ENCODE peak calls at places on chromosomes 2 and 18, in eight cellular contexts. M is SJSA1, V is right cardiac atrium, C is GM23248, Z is trophoblast cell, O is psoas muscle, T is kidney, Y is left lung. N is an unnamed sample.

GRCh38 chr2:119649364-119649917 is 29.6 kb upstream of the TMEM177 start:
- DNase-seq in M (no peak), V (no peak), C (peak; percentile 36), Z (no peak), O (no peak), T (no peak), Y (no peak), N (no peak)

GRCh38 chr2:184769686-184770085 is 171.4 kb downstream of the ZNF804A start:
- DNase-seq in M (no peak), V (no peak), C (no peak), Z (no peak), O (no peak), T (no peak), Y (no peak), N (no peak)

GRCh38 chr2:215107229-215108056 is 31.0 kb downstream of the ABCA12 start:
- DNase-seq in M (no peak), V (no peak), C (no peak), Z (peak; percentile 82), O (no peak), T (no peak), Y (no peak), N (no peak)

GRCh38 chr2:176638167-176639015 is 369.1 kb downstream of the MTX2 start:
- DNase-seq in M (peak; percentile 77), V (peak; percentile 89), C (peak; percentile 91), Z (peak; percentile 10), O (peak; percentile 83), T (peak; percentile 91), Y (peak; percentile 38), N (peak; percentile 77)

GRCh38 chr18:63095768-63096167 is 223.8 kb downstream of the BCL2 start:
- DNase-seq in M (no peak), V (no peak), C (no peak), Z (no peak), O (no peak), T (no peak), Y (no peak), N (no peak)

GRCh38 chr2:42095923-42096408 is 48.1 kb downstream of the PKDCC start:
- DNase-seq in M (peak; percentile 67), V (peak; percentile 90), C (peak; percentile 84), Z (peak; percentile 70), O (peak; percentile 81), T (no peak), Y (peak; percentile 76), N (peak; percentile 86)

GRCh38 chr18:12455511-12455910 is 47.8 kb downstream of the PRELID3A start:
- DNase-seq in M (peak; percentile 22), V (no peak), C (peak; percentile 6), Z (no peak), O (no peak), T (no peak), Y (no peak), N (no peak)

GRCh38 chr2:194104687-194105086 is 1552.3 kb upstream of the SLC39A10 start:
- DNase-seq in M (no peak), V (no peak), C (no peak), Z (no peak), O (no peak), T (no peak), Y (no peak), N (no peak)

GRCh38 chr18:10514082-10514481 is 11.7 kb upstream of the NAPG start:
- DNase-seq in M (no peak), V (no peak), C (no peak), Z (no peak), O (peak; percentile 61), T (no peak), Y (no peak), N (no peak)

GRCh38 chr18:10514621-10515020 is 11.2 kb upstream of the NAPG start:
- DNase-seq in M (no peak), V (no peak), C (no peak), Z (no peak), O (no peak), T (no peak), Y (no peak), N (no peak)

GRCh38 chr18:10515456-10515855 is 10.4 kb upstream of the NAPG start:
- DNase-seq in M (no peak), V (no peak), C (no peak), Z (no peak), O (no peak), T (no peak), Y (no peak), N (no peak)

GRCh38 chr18:10518595-10519273 is 7.1 kb upstream of the NAPG start:
- DNase-seq in M (no peak), V (peak; percentile 78), C (peak; percentile 56), Z (no peak), O (peak; percentile 74), T (peak; percentile 80), Y (no peak), N (peak; percentile 27)

DNA sequence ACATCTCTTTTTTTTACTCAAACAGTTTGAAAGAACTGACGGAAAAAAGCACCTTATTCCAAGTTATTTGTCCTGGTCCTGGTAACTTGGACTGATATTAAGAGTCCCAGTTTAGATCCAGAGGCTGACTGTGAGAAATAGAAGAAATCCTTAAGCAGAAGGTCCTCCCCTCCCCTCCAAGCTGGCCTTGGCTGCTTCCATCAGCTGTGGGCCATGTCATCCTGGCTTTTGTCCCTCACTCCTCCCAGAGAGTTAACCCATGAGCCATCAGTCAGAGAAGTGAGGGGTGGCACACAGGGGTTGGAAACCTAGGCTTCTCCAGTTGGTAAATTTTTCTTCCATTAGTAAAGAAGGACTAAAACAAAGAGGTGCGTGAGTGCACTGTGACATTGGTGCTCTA is 9.7 kb upstream of the NAPG start:
- DNase-seq in M (no peak), V (peak; percentile 62), C (no peak), Z (no peak), O (no peak), T (no peak), Y (no peak), N (no peak)
- H3K27ac ChIP-seq in M (no peak overlapping the region), V (no peak overlapping the region), C (no peak overlapping the region), Z (no peak overlapping the region), O (no peak overlapping the region), T (no peak overlapping the region), Y (no peak overlapping the region), N (no peak overlapping the region)

GRCh38 chr2:104846955-104847820 is 6.7 kb upstream of the POU3F3 start:
- DNase-seq in M (no peak), V (no peak), C (no peak), Z (no peak), O (no peak), T (no peak), Y (no peak), N (no peak)

GRCh38 chr2:104847821-104848160 is 6.1 kb upstream of the POU3F3 start:
- DNase-seq in M (no peak), V (no peak), C (no peak), Z (no peak), O (no peak), T (no peak), Y (no peak), N (no peak)

GRCh38 chr2:104844813-104845551 is 8.9 kb upstream of the POU3F3 start:
- DNase-seq in M (no peak), V (no peak), C (no peak), Z (no peak), O (no peak), T (peak; percentile 81), Y (no peak), N (no peak)

GRCh38 chr2:104846182-104846954 is 7.5 kb upstream of the POU3F3 start:
- DNase-seq in M (no peak), V (no peak), C (no peak), Z (no peak), O (no peak), T (no peak), Y (no peak), N (no peak)

DNA sequence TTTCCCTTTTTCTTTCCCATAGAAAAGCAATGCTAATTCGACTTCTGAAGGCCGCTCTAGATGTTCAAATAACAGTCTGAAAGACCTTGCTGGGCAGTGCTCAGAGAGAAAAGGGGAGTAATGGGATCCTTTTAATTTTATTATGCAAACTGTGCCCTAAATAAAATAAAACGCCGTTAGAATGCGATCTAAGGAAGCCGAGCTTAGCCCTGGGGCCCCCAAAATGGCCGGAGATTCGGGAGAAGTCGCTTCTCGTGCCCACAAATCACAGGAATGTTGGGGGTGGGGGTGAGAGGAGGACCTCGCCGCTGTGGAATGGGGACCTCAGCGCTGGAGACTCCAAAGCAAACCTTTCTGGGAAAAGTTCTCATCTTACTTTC is 8.4 kb upstream of the POU3F3 start:
- DNase-seq in M (no peak), V (no peak), C (no peak), Z (no peak), O (no peak), T (no peak), Y (no peak), N (no peak)
- H3K4me1 ChIP-seq in M (no peaks in the 10 kb centered on the region), V (no peaks in the 10 kb centered on the region), C (no peaks in the 10 kb centered on the region), Z (peaks cover 20% of the 10 kb centered on the region), O (peaks cover 10% of the 10 kb centered on the region), T (no peaks in the 10 kb centered on the region), Y (peaks cover 35% of the 10 kb centered on the region), N (peaks cover 31% of the 10 kb centered on the region)

DNA sequence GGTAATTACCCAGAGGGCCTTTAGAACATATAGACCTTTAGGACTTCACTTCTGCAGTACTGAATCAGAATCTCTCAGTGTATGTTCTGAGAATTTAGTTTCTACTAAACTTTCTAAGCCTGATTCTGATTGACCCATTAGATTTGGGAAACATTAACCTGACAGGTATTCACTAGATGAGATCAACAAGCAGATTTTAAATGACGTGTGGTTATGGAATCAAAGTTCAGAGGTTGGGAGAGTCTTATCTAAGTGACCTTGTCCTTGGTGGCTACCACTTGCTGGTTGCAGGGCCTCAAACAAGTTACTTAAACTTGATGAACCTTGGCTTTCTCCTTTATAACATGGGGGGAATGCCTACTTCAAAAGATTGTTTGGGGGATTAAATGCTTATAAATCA is 198.7 kb downstream of the PDE11A start:
- DNase-seq in M (no peak), V (no peak), C (no peak), Z (no peak), O (no peak), T (no peak), Y (no peak), N (no peak)
- H3K27ac ChIP-seq in M (no peak overlapping the region), V (no peak overlapping the region), C (no peak overlapping the region), Z (no peak overlapping the region), O (no peak overlapping the region), T (no peak overlapping the region), Y (no peak overlapping the region), N (no peak overlapping the region)

GRCh38 chr2:150476213-150476740 is 11.2 kb downstream of the RND3 start:
- DNase-seq in M (no peak), V (no peak), C (no peak), Z (no peak), O (no peak), T (no peak), Y (no peak), N (no peak)

GRCh38 chr2:150477347-150477746 is 10.1 kb downstream of the RND3 start:
- DNase-seq in M (no peak), V (no peak), C (peak; percentile 62), Z (no peak), O (no peak), T (peak; percentile 28), Y (no peak), N (peak; percentile 70)

GRCh38 chr2:150476809-150477302 is 10.6 kb downstream of the RND3 start:
- DNase-seq in M (no peak), V (no peak), C (no peak), Z (no peak), O (no peak), T (no peak), Y (no peak), N (no peak)

GRCh38 chr2:150474326-150475074 is 13.0 kb downstream of the RND3 start:
- DNase-seq in M (no peak), V (no peak), C (peak; percentile 41), Z (no peak), O (no peak), T (no peak), Y (no peak), N (no peak)

DNA sequence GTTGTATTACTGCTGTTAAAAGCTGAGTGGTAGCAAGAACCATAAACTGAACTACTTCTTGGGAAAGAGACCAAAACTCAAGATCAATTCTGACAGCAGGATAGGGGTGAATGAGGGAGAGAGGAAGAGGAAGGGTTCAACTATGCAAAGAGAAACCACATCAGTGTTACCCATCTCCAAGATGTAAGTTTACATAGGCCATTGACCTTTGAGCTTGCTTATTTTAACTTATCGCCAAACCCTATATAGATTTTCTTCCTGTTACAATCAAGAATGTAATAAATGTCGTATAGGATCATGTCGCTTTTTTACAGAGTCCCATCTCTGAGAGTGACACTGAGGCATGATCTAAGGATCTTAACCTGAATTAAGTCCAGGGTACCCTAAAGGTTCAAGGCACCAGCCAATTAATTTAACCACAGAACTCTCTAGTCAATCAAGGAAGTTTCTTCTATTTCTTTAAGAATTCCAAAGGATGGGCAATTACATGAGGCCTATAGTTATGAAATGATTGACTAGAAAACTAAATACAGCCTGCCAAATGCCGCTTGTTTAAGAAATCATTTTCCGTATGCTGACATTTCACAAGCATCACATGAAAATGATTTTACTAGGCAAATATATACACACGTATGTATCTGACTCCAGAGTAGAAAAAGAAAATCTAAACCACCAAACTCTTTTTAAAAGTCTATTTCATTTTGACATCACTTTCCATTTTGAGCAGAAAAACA is 11.8 kb downstream of the RND3 start:
- DNase-seq in M (no peak), V (no peak), C (no peak), Z (no peak), O (no peak), T (no peak), Y (no peak), N (no peak)
- H3K4me1 ChIP-seq in M (peaks cover 95% of the 10 kb centered on the region), V (peaks cover 4% of the 10 kb centered on the region), C (peaks cover 98% of the 10 kb centered on the region), Z (peaks cover 6% of the 10 kb centered on the region), O (peaks cover 38% of the 10 kb centered on the region), T (peaks cover 6% of the 10 kb centered on the region), Y (no peaks in the 10 kb centered on the region), N (peaks cover 37% of the 10 kb centered on the region)